ENCODE peak calls at places on chromosomes 16 and 17, in eight cellular contexts. I is cardiac muscle cell, R is bronchial epithelial cell, N is uterus, X is AG09319, W is activated B cell treated with CpG ODN at 0.5 μM for 24 hours, G is K562, D is Caco-2. A is an unnamed sample.

GRCh38 chr17:30230596-30231125 is 4.8 kb downstream of the SLC6A4 start:
- DNase-seq in I (no peak), R (peak), N (no peak), X (no peak), W (no peak), G (no peak), D (no peak), A (no peak)

GRCh38 chr16:51152691-51153261 is 1.7 kb upstream of the SALL1 start:
- DNase-seq in I (peak), R (no peak), N (peak), X (no peak), W (no peak), G (no peak), D (no peak), A (no peak)

GRCh38 chr16:67663877-67664222 is 2.7 kb downstream of the ENKD1 start:
- DNase-seq in I (no peak), R (no peak), N (no peak), X (no peak), W (no peak), G (no peak), D (peak), A (no peak)

GRCh38 chr17:1049446-1050225 is 52.7 kb downstream of the TIMM22 start:
- DNase-seq in I (no peak), R (no peak), N (no peak), X (no peak), W (no peak), G (no peak), D (no peak), A (no peak)

GRCh38 chr16:11283820-11284248 is 2.7 kb upstream of the PRM1 start:
- DNase-seq in I (peak), R (no peak), N (no peak), X (no peak), W (no peak), G (no peak), D (no peak), A (no peak)

GRCh38 chr16:83245061-83245460 is 562.7 kb upstream of the HSBP1 start:
- DNase-seq in I (no peak), R (no peak), N (no peak), X (no peak), W (no peak), G (no peak), D (no peak), A (no peak)

GRCh38 chr17:54891176-54891821 is 9.4 kb upstream of the TOM1L1 start:
- DNase-seq in I (peak), R (peak), N (no peak), X (no peak), W (no peak), G (peak), D (no peak), A (peak)

GRCh38 chr16:68214726-68215125 is 21.2 kb downstream of the ESRP2 start:
- DNase-seq in I (no peak), R (no peak), N (no peak), X (no peak), W (no peak), G (no peak), D (no peak), A (no peak)

GRCh38 chr17:77451271-77451893 is 310.6 kb downstream of the SEC14L1 start:
- DNase-seq in I (peak), R (no peak), N (peak), X (no peak), W (peak), G (peak), D (peak), A (peak)

GRCh38 chr16:4409081-4409932 is 7.1 kb downstream of the CORO7 start:
- DNase-seq in I (no peak), R (no peak), N (no peak), X (no peak), W (no peak), G (no peak), D (no peak), A (no peak)

GRCh38 chr17:40121886-40122465 is at the start of gene MSL1:
- DNase-seq in I (peak), R (no peak), N (peak), X (no peak), W (peak), G (peak), D (peak), A (peak)

GRCh38 chr16:71903608-71904007 is 8.3 kb downstream of the IST1 start:
- DNase-seq in I (no peak), R (no peak), N (no peak), X (no peak), W (no peak), G (no peak), D (no peak), A (no peak)

GRCh38 chr16:50619702-50620491 is 61.2 kb downstream of the SNX20 start:
- DNase-seq in I (no peak), R (no peak), N (no peak), X (no peak), W (no peak), G (no peak), D (no peak), A (no peak)

GRCh38 chr17:82228842-82229685 is at the start of gene SLC16A3:
- DNase-seq in I (peak), R (peak), N (peak), X (no peak), W (peak), G (no peak), D (peak), A (peak)

GRCh38 chr17:8479431-8479947 is 43.8 kb downstream of the NDEL1 start:
- DNase-seq in I (no peak), R (no peak), N (peak), X (peak), W (no peak), G (no peak), D (no peak), A (no peak)

GRCh38 chr17:40607641-40608040 is 40.0 kb downstream of the SMARCE1 start:
- DNase-seq in I (no peak), R (no peak), N (no peak), X (no peak), W (no peak), G (no peak), D (no peak), A (no peak)

GRCh38 chr17:46876353-46876887 is 25.0 kb downstream of the WNT9B start:
- DNase-seq in I (no peak), R (peak), N (no peak), X (no peak), W (no peak), G (peak), D (peak), A (no peak)

GRCh38 chr16:50152807-50153647 is at the start of gene TENT4B:
- DNase-seq in I (peak), R (peak), N (peak), X (peak), W (peak), G (peak), D (peak), A (peak)

GRCh38 chr17:83035722-83036121 is 43.7 kb upstream of the METRNL start:
- DNase-seq in I (no peak), R (no peak), N (no peak), X (no peak), W (no peak), G (no peak), D (no peak), A (no peak)

GRCh38 chr17:65294184-65294719 is 157.1 kb downstream of the RGS9 start:
- DNase-seq in I (peak), R (peak), N (peak), X (peak), W (no peak), G (peak), D (peak), A (peak)

GRCh38 chr16:1428511-1428910 is 2.4 kb upstream of the PERCC1 start:
- DNase-seq in I (no peak), R (no peak), N (no peak), X (no peak), W (peak), G (peak), D (no peak), A (peak)

GRCh38 chr17:52170963-52171572 is 12.6 kb upstream of the CA10 start:
- DNase-seq in I (peak), R (peak), N (no peak), X (no peak), W (no peak), G (no peak), D (peak), A (no peak)

GRCh38 chr17:82257473-82257872 is 16.0 kb downstream of the CSNK1D start:
- DNase-seq in I (no peak), R (peak), N (peak), X (no peak), W (no peak), G (peak), D (no peak), A (no peak)

GRCh38 chr17:12680407-12680897 is 14.8 kb downstream of the MYOCD start:
- DNase-seq in I (no peak), R (no peak), N (no peak), X (no peak), W (no peak), G (no peak), D (no peak), A (no peak)

GRCh38 chr16:48950184-48950583 is 331.5 kb downstream of the CBLN1 start:
- DNase-seq in I (no peak), R (peak), N (no peak), X (no peak), W (no peak), G (no peak), D (no peak), A (no peak)

GRCh38 chr17:7950578-7950977 is 18.6 kb downstream of the CNTROB start:
- DNase-seq in I (no peak), R (no peak), N (no peak), X (no peak), W (no peak), G (no peak), D (no peak), A (no peak)

GRCh38 chr16:47052666-47053640 is 79.5 kb upstream of the DNAJA2 start:
- DNase-seq in I (no peak), R (no peak), N (no peak), X (no peak), W (no peak), G (no peak), D (no peak), A (no peak)

GRCh38 chr17:9239821-9240658 is 218.7 kb downstream of the NTN1 start:
- DNase-seq in I (peak), R (peak), N (peak), X (peak), W (peak), G (peak), D (no peak), A (peak)

GRCh38 chr17:202501-202951 is 21.1 kb upstream of the DOC2B start:
- DNase-seq in I (no peak), R (no peak), N (no peak), X (no peak), W (no peak), G (no peak), D (peak), A (no peak)

GRCh38 chr17:1153795-1154546 is 25.8 kb downstream of the ABR start:
- DNase-seq in I (peak), R (no peak), N (peak), X (peak), W (no peak), G (no peak), D (peak), A (no peak)

GRCh38 chr17:6477831-6478383 is 33.7 kb downstream of the PIMREG start:
- DNase-seq in I (no peak), R (no peak), N (no peak), X (no peak), W (no peak), G (no peak), D (no peak), A (no peak)

GRCh38 chr17:7035591-7036368 is at the start of gene SLC16A13:
- DNase-seq in I (peak), R (peak), N (peak), X (peak), W (peak), G (peak), D (peak), A (peak)

GRCh38 chr16:71185366-71185765 is 45.2 kb downstream of the HYDIN start:
- DNase-seq in I (no peak), R (no peak), N (no peak), X (no peak), W (no peak), G (no peak), D (no peak), A (no peak)

GRCh38 chr16:80280557-80280956 is 260.2 kb upstream of the DYNLRB2 start:
- DNase-seq in I (no peak), R (no peak), N (no peak), X (no peak), W (no peak), G (no peak), D (no peak), A (no peak)

GRCh38 chr16:50024207-50024606 is 818 bp upstream of the CNEP1R1 start:
- DNase-seq in I (no peak), R (no peak), N (peak), X (no peak), W (no peak), G (no peak), D (no peak), A (no peak)

GRCh38 chr17:49459401-49459984 is 35.6 kb upstream of the NGFR start:
- DNase-seq in I (peak), R (no peak), N (no peak), X (no peak), W (no peak), G (peak), D (no peak), A (no peak)

GRCh38 chr16:8916541-8917225 is 34.5 kb downstream of the LITAFD start:
- DNase-seq in I (no peak), R (no peak), N (no peak), X (no peak), W (no peak), G (no peak), D (no peak), A (no peak)

DNA sequence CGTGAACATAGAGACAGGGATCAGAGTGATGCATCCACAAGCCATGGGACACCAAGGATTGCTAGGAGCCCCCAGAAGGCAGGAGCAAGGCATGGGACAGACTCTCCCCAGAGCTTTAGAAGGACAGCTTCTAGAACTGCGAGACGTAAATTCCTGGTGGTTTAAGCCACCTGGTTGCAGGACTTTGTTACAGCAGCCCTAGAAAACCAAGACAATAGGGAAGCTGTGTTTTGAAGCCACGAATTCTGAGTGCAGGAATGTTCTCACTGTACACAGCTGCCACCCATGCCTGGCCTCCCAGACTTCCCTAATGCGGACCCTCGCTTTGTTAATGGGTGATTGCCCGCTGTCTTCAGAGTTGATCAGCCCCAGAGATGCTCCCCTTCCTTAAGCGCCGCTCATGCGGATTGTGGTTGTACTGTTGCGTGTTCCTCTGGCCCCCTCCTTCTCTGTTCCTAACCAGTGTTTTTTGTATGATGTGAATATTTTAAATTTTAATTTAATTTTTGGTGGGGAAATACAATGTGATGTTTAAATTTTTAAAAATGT is 177.1 kb downstream of the MSI2 start:
- DNase-seq in I (no peak), R (no peak), N (no peak), X (no peak), W (no peak), G (no peak), D (no peak), A (no peak)
- TF ChIP-seq CTCF in I (no peak), R (no peak), N (no peak), X (no peak), W (no peak), G (no peak), D (peak), A (no peak)

GRCh38 chr17:43579570-43580140 is 33.5 kb upstream of the ETV4 start:
- DNase-seq in I (no peak), R (peak), N (no peak), X (no peak), W (no peak), G (no peak), D (peak), A (no peak)
- TF ChIP-seq CTCF in I (no peak), R (no peak), N (no peak), X (no peak), W (no peak), G (no peak), D (no peak), A (no peak)

DNA sequence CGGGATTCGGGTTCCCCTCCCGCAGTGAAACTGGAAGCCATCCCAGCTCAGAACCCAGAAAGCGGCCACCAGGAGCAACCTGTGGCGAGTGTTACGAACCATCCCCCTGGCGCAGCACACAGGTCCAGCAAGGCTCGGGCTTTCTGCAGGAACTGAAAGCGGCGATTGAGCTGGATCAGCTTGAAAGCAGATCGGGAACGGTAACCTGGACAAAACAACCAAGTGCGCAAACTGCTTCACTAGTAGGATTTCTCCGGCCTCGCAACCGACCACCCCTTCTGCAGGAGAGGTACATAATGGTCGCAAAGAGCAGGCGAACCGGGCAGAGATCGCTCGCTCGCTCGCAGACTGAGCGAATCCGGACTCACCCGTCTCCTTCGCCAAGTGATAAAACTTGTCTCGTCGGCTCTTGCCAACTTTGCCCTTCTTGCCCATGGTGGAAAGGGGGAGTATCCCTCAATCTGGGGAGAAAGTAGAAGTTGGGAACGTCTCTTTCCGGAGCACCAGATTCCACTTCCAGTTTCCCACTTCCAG is 696 bp upstream of the PSMC5 start:
- DNase-seq in I (peak), R (no peak), N (no peak), X (no peak), W (peak), G (no peak), D (no peak), A (no peak)
- TF ChIP-seq CTCF in I (no peak), R (peak), N (no peak), X (no peak), W (no peak), G (no peak), D (no peak), A (no peak)

GRCh38 chr16:13393816-13394215 is 492.4 kb downstream of the SHISA9 start:
- DNase-seq in I (no peak), R (no peak), N (no peak), X (no peak), W (no peak), G (no peak), D (no peak), A (no peak)
- TF ChIP-seq CTCF in I (no peak), R (no peak), N (no peak), X (no peak), W (no peak), G (no peak), D (no peak), A (no peak)

DNA sequence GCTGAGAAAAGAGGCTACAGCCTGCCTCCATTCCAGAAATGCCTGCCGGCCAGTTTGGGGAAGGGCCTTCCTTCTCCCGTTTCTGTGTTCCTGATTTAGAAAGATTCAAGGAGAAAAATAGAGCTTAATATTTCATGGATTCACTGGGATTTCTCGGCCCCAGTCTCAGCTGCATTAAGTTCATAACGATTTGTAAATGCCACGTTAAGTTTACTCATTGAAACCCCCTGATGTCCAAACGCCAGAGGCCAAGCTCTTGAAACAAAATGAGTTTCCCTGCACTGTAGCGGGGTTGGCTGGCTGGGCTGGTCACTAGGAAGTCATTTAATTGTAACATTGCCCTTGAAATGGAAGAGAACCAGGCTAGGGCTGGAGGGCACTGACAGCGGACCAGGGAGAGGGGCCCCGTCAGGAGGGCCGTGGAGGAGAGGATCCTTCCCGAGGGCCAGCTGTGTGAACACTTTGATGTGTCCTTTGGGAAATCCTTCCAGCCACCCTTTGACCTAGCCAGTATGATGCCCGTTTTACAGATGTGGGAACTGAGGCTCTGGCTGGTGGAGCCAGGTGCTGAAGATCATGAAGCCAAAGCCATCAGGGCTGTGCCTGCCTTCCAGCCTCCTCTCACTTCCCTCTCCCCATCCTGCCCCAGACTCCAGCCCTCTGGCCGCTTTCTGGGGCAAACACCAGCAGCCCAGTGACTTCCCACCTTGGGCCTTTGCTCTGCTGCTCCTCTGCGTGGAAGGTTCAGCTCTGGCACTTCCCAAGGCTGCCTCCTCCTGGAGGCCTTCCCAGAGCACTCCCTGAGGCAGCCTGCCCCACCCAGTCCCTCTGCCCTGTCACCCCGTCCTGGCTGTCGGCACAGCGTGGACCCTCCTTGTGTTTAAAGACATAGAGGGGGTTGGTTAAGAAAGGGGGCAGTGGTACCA is 220.6 kb downstream of the KATNIP start:
- DNase-seq in I (no peak), R (no peak), N (no peak), X (no peak), W (no peak), G (no peak), D (no peak), A (no peak)
- TF ChIP-seq CTCF in I (no peak), R (no peak), N (no peak), X (no peak), W (no peak), G (no peak), D (no peak), A (no peak)